ENCODE peak calls at places on chromosomes 4 and X, in seven cellular contexts. S is fibroblast of lung, K is left lung, O is thoracic aorta, Q is fibroblast of pulmonary artery, L is lung, W is uterus. I is an unnamed sample.

GRCh38 chrX:123222920-123223319 is 38.8 kb downstream of the GRIA3 start:
- DNase-seq in S (no peak), K (no peak), O (no peak), Q (no peak), L (no peak), W (no peak), I (no peak)

GRCh38 chr4:3415471-3416141 is 26.2 kb upstream of the HGFAC start:
- DNase-seq in S (no peak), K (peak), O (no peak), Q (no peak), L (no peak), W (no peak), I (peak)

GRCh38 chr4:128549636-128550035 is 259.9 kb upstream of the JADE1 start:
- DNase-seq in S (no peak), K (no peak), O (no peak), Q (no peak), L (no peak), W (no peak), I (no peak)

GRCh38 chr4:85092536-85092935 is 126.0 kb upstream of the WDFY3 start:
- DNase-seq in S (no peak), K (no peak), O (no peak), Q (no peak), L (no peak), W (no peak), I (no peak)

GRCh38 chr4:104494161-104494560 is 533 bp downstream of the CXXC4 start:
- DNase-seq in S (no peak), K (no peak), O (no peak), Q (peak), L (no peak), W (no peak), I (no peak)

GRCh38 chr4:6509587-6509986 is 37.2 kb upstream of the PPP2R2C start:
- DNase-seq in S (no peak), K (no peak), O (no peak), Q (no peak), L (no peak), W (no peak), I (no peak)

GRCh38 chrX:40310016-40310415 is 212.3 kb upstream of the BCOR start:
- DNase-seq in S (no peak), K (no peak), O (no peak), Q (no peak), L (no peak), W (no peak), I (no peak)

GRCh38 chr4:122636697-122637096 is 15.8 kb upstream of the IL21 start:
- DNase-seq in S (peak), K (no peak), O (no peak), Q (no peak), L (no peak), W (no peak), I (no peak)

GRCh38 chr4:38985363-38986065 is 46.7 kb downstream of the TMEM156 start:
- DNase-seq in S (no peak), K (no peak), O (no peak), Q (no peak), L (no peak), W (no peak), I (no peak)

GRCh38 chrX:125782184-125782583 is 383.9 kb downstream of the DCAF12L2 start:
- DNase-seq in S (no peak), K (no peak), O (no peak), Q (no peak), L (no peak), W (no peak), I (no peak)

GRCh38 chr4:2842667-2843022 is 999 bp upstream of the ADD1 start:
- DNase-seq in S (no peak), K (no peak), O (no peak), Q (no peak), L (no peak), W (no peak), I (no peak)

GRCh38 chr4:170047774-170048354 is 21.7 kb upstream of the MFAP3L start:
- DNase-seq in S (peak), K (no peak), O (no peak), Q (peak), L (peak), W (peak), I (no peak)

GRCh38 chr4:21709761-21710160 is 238.8 kb downstream of the KCNIP4 start:
- DNase-seq in S (no peak), K (no peak), O (no peak), Q (no peak), L (no peak), W (no peak), I (no peak)

GRCh38 chr4:34009951-34010350 is 2234.4 kb downstream of the ARAP2 start:
- DNase-seq in S (no peak), K (no peak), O (no peak), Q (no peak), L (no peak), W (no peak), I (no peak)

GRCh38 chr4:74230902-74231499 is 73.1 kb downstream of the MTHFD2L start:
- DNase-seq in S (peak), K (peak), O (no peak), Q (peak), L (peak), W (no peak), I (no peak)

GRCh38 chr4:86934147-86934771 is 552 bp upstream of the AFF1 start:
- DNase-seq in S (no peak), K (no peak), O (no peak), Q (no peak), L (no peak), W (no peak), I (no peak)

GRCh38 chr4:95180531-95181315 is 368.1 kb downstream of the UNC5C start:
- DNase-seq in S (no peak), K (no peak), O (no peak), Q (no peak), L (no peak), W (no peak), I (no peak)

GRCh38 chrX:57596109-57596870 is 4.5 kb downstream of the ZXDB start:
- DNase-seq in S (no peak), K (no peak), O (no peak), Q (no peak), L (no peak), W (no peak), I (no peak)

GRCh38 chr4:60034371-60034770 is 1165.8 kb upstream of the ADGRL3 start:
- DNase-seq in S (no peak), K (no peak), O (no peak), Q (no peak), L (no peak), W (no peak), I (no peak)

GRCh38 chrX:40544343-40545250 is 36.2 kb upstream of the ATP6AP2 start:
- DNase-seq in S (peak), K (no peak), O (no peak), Q (peak), L (no peak), W (no peak), I (no peak)

GRCh38 chr4:55348436-55348835 is 2.4 kb downstream of the SRD5A3 start:
- DNase-seq in S (peak), K (no peak), O (no peak), Q (no peak), L (no peak), W (no peak), I (no peak)

GRCh38 chr4:186699881-186700397 is 23.7 kb downstream of the FAT1 start:
- DNase-seq in S (no peak), K (no peak), O (peak), Q (no peak), L (no peak), W (no peak), I (peak)

GRCh38 chr4:138960175-138960710 is 55.3 kb upstream of the NOCT start:
- DNase-seq in S (no peak), K (no peak), O (no peak), Q (no peak), L (no peak), W (no peak), I (no peak)

GRCh38 chr4:103002551-103002950 is 17.0 kb downstream of the SLC9B1 start:
- DNase-seq in S (peak), K (no peak), O (no peak), Q (peak), L (no peak), W (no peak), I (no peak)

GRCh38 chrX:139832728-139833309 is 100.0 kb downstream of the ATP11C start:
- DNase-seq in S (no peak), K (no peak), O (no peak), Q (no peak), L (no peak), W (no peak), I (no peak)

GRCh38 chrX:15464704-15465103 is 28.4 kb downstream of the PIR start:
- DNase-seq in S (no peak), K (no peak), O (no peak), Q (no peak), L (no peak), W (no peak), I (no peak)

GRCh38 chr4:905485-906214 is 26.5 kb downstream of the GAK start:
- DNase-seq in S (no peak), K (no peak), O (no peak), Q (no peak), L (no peak), W (no peak), I (no peak)

GRCh38 chr4:24321637-24322036 is 262.7 kb downstream of the DHX15 start:
- DNase-seq in S (no peak), K (no peak), O (no peak), Q (no peak), L (no peak), W (no peak), I (no peak)

GRCh38 chr4:37976513-37976912 is 16.3 kb downstream of the PTTG2 start:
- DNase-seq in S (peak), K (no peak), O (no peak), Q (no peak), L (no peak), W (no peak), I (no peak)

GRCh38 chr4:20391224-20391623 is 139.5 kb downstream of the SLIT2 start:
- DNase-seq in S (peak), K (no peak), O (no peak), Q (peak), L (no peak), W (no peak), I (no peak)

GRCh38 chrX:107448625-107449468 is 605 bp upstream of the FRMPD3 start:
- DNase-seq in S (no peak), K (no peak), O (no peak), Q (no peak), L (no peak), W (peak), I (no peak)
- H3K4me3 ChIP-seq in S (no peak), K (no peak), O (peak), Q (peak), L (no peak), W (peak), I (peak)

GRCh38 chrX:83829874-83830273 is 31.1 kb upstream of the CYLC1 start:
- DNase-seq in S (no peak), K (no peak), O (no peak), Q (no peak), L (no peak), W (no peak), I (no peak)
- H3K4me3 ChIP-seq in S (no peak), K (no peak), O (no peak), Q (no peak), L (no peak), W (no peak), I (no peak)

GRCh38 chrX:110944793-110945466 is 149.3 kb upstream of the CHRDL1 start:
- DNase-seq in S (no peak), K (no peak), O (no peak), Q (no peak), L (no peak), W (no peak), I (no peak)

GRCh38 chrX:110941906-110942305 is 146.3 kb upstream of the CHRDL1 start:
- DNase-seq in S (no peak), K (no peak), O (no peak), Q (no peak), L (no peak), W (no peak), I (no peak)

GRCh38 chrX:110938977-110939732 is 143.5 kb upstream of the CHRDL1 start:
- DNase-seq in S (no peak), K (no peak), O (no peak), Q (no peak), L (no peak), W (no peak), I (no peak)

GRCh38 chrX:110944323-110944761 is 148.7 kb upstream of the CHRDL1 start:
- DNase-seq in S (no peak), K (no peak), O (no peak), Q (no peak), L (no peak), W (no peak), I (no peak)
- H3K4me3 ChIP-seq in S (no peak), K (no peak), O (peak), Q (no peak), L (no peak), W (no peak), I (no peak)

GRCh38 chr4:179110816-179111215 is 1668.6 kb upstream of the AGA start:
- DNase-seq in S (peak), K (no peak), O (no peak), Q (no peak), L (no peak), W (no peak), I (no peak)

GRCh38 chr4:179112441-179113170 is 1670.4 kb upstream of the AGA start:
- DNase-seq in S (peak), K (no peak), O (no peak), Q (peak), L (no peak), W (no peak), I (no peak)

GRCh38 chr4:179116011-179116410 is 1673.8 kb upstream of the AGA start:
- DNase-seq in S (peak), K (no peak), O (no peak), Q (no peak), L (no peak), W (no peak), I (no peak)

GRCh38 chr4:179116581-179116980 is 1674.3 kb upstream of the AGA start:
- DNase-seq in S (no peak), K (no peak), O (no peak), Q (no peak), L (no peak), W (no peak), I (no peak)

DNA sequence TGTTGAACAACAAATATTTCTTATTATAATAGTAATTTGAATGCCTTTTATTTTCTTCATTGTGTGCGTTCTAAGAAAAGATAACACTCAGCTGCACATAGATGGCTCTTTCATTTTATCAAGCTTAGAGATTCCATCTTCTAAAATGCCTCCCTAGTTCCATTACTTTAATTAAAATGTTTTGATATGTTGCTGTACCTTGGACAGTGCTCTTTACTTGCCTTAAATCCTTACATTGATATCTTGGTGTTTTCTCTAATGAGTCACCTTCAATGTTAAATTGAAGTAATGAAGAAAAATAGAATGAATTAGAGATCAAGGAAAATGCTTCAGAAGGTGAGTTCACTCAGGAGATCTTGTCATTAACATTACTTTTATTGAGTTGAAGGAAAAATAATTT is 1672.4 kb upstream of the AGA start:
- DNase-seq in S (no peak), K (no peak), O (no peak), Q (no peak), L (no peak), W (no peak), I (no peak)
- H3K4me3 ChIP-seq in S (no peak), K (no peak), O (no peak), Q (no peak), L (no peak), W (no peak), I (no peak)